ENCODE peak calls at places on chromosomes 13 and 19, in five cellular contexts. D is NCI-H1092 treated with DMSO at 0.1 percent for 48 hours, Z is globus pallidus, P is mesothelial cell of epicardium, V is AG10803. C is an unnamed sample.
A peak's percentile ranks its signal among the peaks of the same experiment; 100 is the strongest.

GRCh38 chr13:112341446-112341845 is 34.7 kb upstream of the SPACA7 start:
- DNase-seq in Z (no peak), P (no peak), D (no peak), V (no peak), C (no peak)

GRCh38 chr13:45362939-45363338 is 22.0 kb upstream of the TPT1 start:
- DNase-seq in Z (no peak), V (no peak), D (no peak), P (no peak), C (no peak)

GRCh38 chr13:30877335-30877734 is 28.7 kb upstream of the MEDAG start:
- DNase-seq in V (peak; percentile 78), D (no peak), Z (no peak), P (no peak), C (no peak)

GRCh38 chr19:17327654-17328516 is 6.8 kb downstream of the ANO8 start:
- DNase-seq in D (no peak), V (no peak), P (peak; percentile 71), Z (no peak), C (no peak)

GRCh38 chr13:103471896-103472295 is 405.7 kb upstream of the SLC10A2 start:
- DNase-seq in D (no peak), V (no peak), P (no peak), Z (no peak), C (no peak)

GRCh38 chr13:113951246-113951999 is 22.5 kb downstream of the C13orf46 start:
- DNase-seq in D (peak; percentile 51), Z (peak; percentile 82), V (peak; percentile 83), P (no peak), C (peak; percentile 89)

GRCh38 chr19:48913114-48913513 is 13.0 kb downstream of the NUCB1 start:
- DNase-seq in D (no peak), V (no peak), P (no peak), Z (no peak), C (no peak)

GRCh38 chr19:752652-753517 is 2.0 kb downstream of the MISP start:
- DNase-seq in V (peak; percentile 83), P (no peak), D (no peak), Z (no peak), C (peak; percentile 86)

GRCh38 chr19:18292460-18292809 is 11.0 kb upstream of the JUND start:
- DNase-seq in V (no peak), D (no peak), Z (no peak), P (no peak), C (peak; percentile 33)

GRCh38 chr13:112055417-112056206 is 11.3 kb upstream of the SOX1 start:
- DNase-seq in P (no peak), D (peak; percentile 49), Z (no peak), V (no peak), C (no peak)

GRCh38 chr19:58319241-58319640 is 7.6 kb upstream of the ZSCAN22 start:
- DNase-seq in V (no peak), P (no peak), Z (no peak), D (no peak), C (no peak)

GRCh38 chr13:111612918-111613317 is 292.5 kb downstream of the TEX29 start:
- DNase-seq in Z (no peak), D (no peak), V (no peak), P (no peak), C (no peak)

GRCh38 chr13:31538067-31539042 is 201.0 kb upstream of the RXFP2 start:
- DNase-seq in D (no peak), V (peak; percentile 52), Z (no peak), P (peak; percentile 42), C (peak; percentile 45)

GRCh38 chr19:5108866-5109265 is 140.0 kb downstream of the KDM4B start:
- DNase-seq in V (no peak), Z (no peak), D (no peak), P (no peak), C (no peak)

GRCh38 chr19:6806488-6806887 is 34.0 kb downstream of the VAV1 start:
- DNase-seq in Z (no peak), P (no peak), V (no peak), D (no peak), C (peak; percentile 67)

GRCh38 chr19:33177417-33177976 is 16.6 kb upstream of the LRP3 start:
- DNase-seq in V (no peak), D (no peak), Z (peak; percentile 82), P (no peak), C (no peak)

GRCh38 chr19:34317311-34317927 is 47.6 kb upstream of the GPI start:
- DNase-seq in Z (no peak), V (no peak), D (no peak), P (no peak), C (no peak)

GRCh38 chr13:102774596-102775375 is 1.2 kb upstream of the TEX30 start:
- DNase-seq in Z (no peak), P (no peak), D (no peak), V (no peak), C (no peak)

GRCh38 chr19:48656840-48657474 is 11.0 kb upstream of the CA11 start:
- DNase-seq in V (peak; percentile 89), Z (no peak), D (no peak), P (no peak), C (no peak)

GRCh38 chr19:16325671-16326400 is 1.2 kb downstream of the KLF2 start:
- DNase-seq in D (peak; percentile 41), V (peak; percentile 35), Z (no peak), P (no peak), C (no peak)